ENCODE peak calls at places on chromosomes 1 and 21, in six cellular contexts. P is body of pancreas; X is adrenal gland; S is germinal center; G is activated CD4-positive, alpha-beta T cell treated with anti-CD3 and anti-CD28 coated beads for 24 hours; H is CD8-positive, alpha-beta T cell. B is an unnamed sample.

GRCh38 chr1:18452550-18452949 is 28.2 kb upstream of the KLHDC7A start:
- DNase-seq in P (no peak), X (no peak), S (peak; percentile 73), G (no peak), H (no peak), B (no peak)

GRCh38 chr21:44375281-44375651 is 21.8 kb downstream of the TRPM2 start:
- DNase-seq in P (peak; percentile 61), X (peak; percentile 36), S (no peak), G (no peak), H (peak; percentile 49), B (no peak)

GRCh38 chr1:243667133-243667532 is 182.9 kb downstream of the AKT3 start:
- DNase-seq in P (no peak), X (no peak), S (no peak), G (no peak), H (no peak), B (no peak)

GRCh38 chr1:112744019-112744578 is 29.0 kb upstream of the PPM1J start:
- DNase-seq in P (peak; percentile 17), X (no peak), S (no peak), G (no peak), H (no peak), B (no peak)

GRCh38 chr1:196493881-196494280 is 114.4 kb downstream of the KCNT2 start:
- DNase-seq in P (no peak), X (no peak), S (no peak), G (no peak), H (no peak), B (no peak)

GRCh38 chr21:35398366-35398982 is 349.4 kb upstream of the RUNX1 start:
- DNase-seq in P (no peak), X (no peak), S (no peak), G (no peak), H (no peak), B (no peak)

GRCh38 chr1:9787702-9788101 is 36.1 kb downstream of the CLSTN1 start:
- DNase-seq in P (no peak), X (no peak), S (peak; percentile 53), G (peak; percentile 31), H (peak; percentile 45), B (no peak)

GRCh38 chr1:243968413-243968812 is 82.7 kb upstream of the ZBTB18 start:
- DNase-seq in P (no peak), X (no peak), S (no peak), G (no peak), H (no peak), B (no peak)

GRCh38 chr1:176271572-176271971 is 64.5 kb upstream of the COP1 start:
- DNase-seq in P (no peak), X (no peak), S (no peak), G (no peak), H (no peak), B (no peak)

GRCh38 chr1:206556047-206556747 is 48.9 kb downstream of the RASSF5 start:
- DNase-seq in P (no peak), X (peak; percentile 58), S (peak; percentile 34), G (no peak), H (no peak), B (no peak)

GRCh38 chr1:55064071-55064581 is 24.8 kb downstream of the PCSK9 start:
- DNase-seq in P (no peak), X (no peak), S (peak; percentile 14), G (no peak), H (no peak), B (no peak)

GRCh38 chr1:234751678-234752077 is 141.7 kb upstream of the IRF2BP2 start:
- DNase-seq in P (no peak), X (no peak), S (no peak), G (no peak), H (no peak), B (no peak)

GRCh38 chr1:45499415-45499769 is 481 bp downstream of the CCDC163 start:
- DNase-seq in P (no peak), X (peak; percentile 21), S (peak; percentile 28), G (no peak), H (no peak), B (no peak)

GRCh38 chr1:171270806-171271205 is 22.5 kb downstream of the FMO1 start:
- DNase-seq in P (no peak), X (no peak), S (no peak), G (no peak), H (no peak), B (no peak)

GRCh38 chr1:237152506-237153335 is 110.7 kb downstream of the RYR2 start:
- DNase-seq in P (no peak), X (no peak), S (no peak), G (no peak), H (no peak), B (no peak)